ENCODE peak calls at places on chromosome 20, in six cellular contexts. I is GM12878, R is K562, Y is A549, H is SK-N-SH, K is sigmoid colon. U is an unnamed sample.
A peak's percentile ranks its signal among the peaks of the same experiment; 100 is the strongest.

GRCh38 chr20:58950603-58951002 is 30.5 kb upstream of the NELFCD start:
- DNase-seq in H (no peak), K (no peak), R (no peak), I (no peak), Y (peak; percentile 18), U (no peak)

GRCh38 chr20:61812121-61812520 is 253.6 kb downstream of the TAF4 start:
- DNase-seq in K (no peak), R (no peak), Y (no peak), H (no peak), I (no peak), U (no peak)

GRCh38 chr20:1933465-1933870 is 38.3 kb downstream of the SIRPA start:
- DNase-seq in I (no peak), K (peak; percentile 94), H (peak; percentile 76), Y (no peak), R (no peak), U (no peak)

GRCh38 chr20:60233006-60233405 is 274.8 kb downstream of the CDH26 start:
- DNase-seq in Y (no peak), R (no peak), K (no peak), I (no peak), H (no peak), U (no peak)

GRCh38 chr20:61531553-61532345 is 279.7 kb downstream of the CDH4 start:
- DNase-seq in K (no peak), Y (no peak), R (no peak), H (no peak), I (no peak), U (no peak)

GRCh38 chr20:62804021-62804631 is 509 bp upstream of the OGFR start:
- DNase-seq in Y (no peak), R (no peak), H (peak; percentile 64), K (no peak), I (no peak), U (no peak)

GRCh38 chr20:52820641-52821292 is 151.4 kb upstream of the TSHZ2 start:
- DNase-seq in K (no peak), H (no peak), I (no peak), R (no peak), Y (no peak), U (no peak)

GRCh38 chr20:58713801-58714339 is 21.3 kb downstream of the NPEPL1 start:
- DNase-seq in I (no peak), R (no peak), K (peak; percentile 63), Y (no peak), H (peak; percentile 23), U (peak; percentile 18)

GRCh38 chr20:3804781-3805180 is 8.7 kb downstream of the CDC25B start:
- DNase-seq in R (no peak), Y (no peak), K (no peak), H (no peak), I (no peak), U (no peak)

GRCh38 chr20:21101453-21102251 is 4.5 kb downstream of the LINC00237 start:
- DNase-seq in H (peak; percentile 54), R (no peak), Y (no peak), I (no peak), K (no peak), U (no peak)

GRCh38 chr20:21100590-21101452 is 5.3 kb downstream of the LINC00237 start:
- DNase-seq in H (peak; percentile 52), R (no peak), K (no peak), Y (no peak), I (no peak), U (no peak)

GRCh38 chr20:21099653-21100589 is 6.2 kb downstream of the LINC00237 start:
- DNase-seq in I (no peak), Y (peak; percentile 24), R (peak; percentile 39), H (peak; percentile 59), K (no peak), U (peak; percentile 55)

GRCh38 chr20:21102252-21102609 is 3.9 kb downstream of the LINC00237 start:
- DNase-seq in H (peak; percentile 57), R (no peak), Y (no peak), K (no peak), I (no peak), U (no peak)

GRCh38 chr20:21096321-21097043 is 9.7 kb downstream of the LINC00237 start:
- DNase-seq in Y (peak; percentile 66), R (peak; percentile 31), I (peak; percentile 17), H (peak; percentile 26), K (no peak), U (no peak)
- TF ChIP-seq EP300 in Y (no peak), R (no peak), I (no peak), H (no peak), K (no peak), U (no peak)

GRCh38 chr20:10216146-10216741 is 2.4 kb upstream of the SNAP25 start:
- DNase-seq in Y (no peak), I (no peak), R (no peak), H (no peak), K (no peak), U (no peak)

GRCh38 chr20:10219452-10219791 is 792 bp downstream of the SNAP25 start:
- DNase-seq in Y (peak; percentile 74), H (peak; percentile 84), K (peak; percentile 71), I (no peak), R (peak; percentile 57), U (peak; percentile 69)

GRCh38 chr20:10219993-10220750 is 1.5 kb downstream of the SNAP25 start:
- DNase-seq in H (no peak), I (no peak), R (no peak), K (no peak), Y (no peak), U (no peak)

GRCh38 chr20:10218536-10219451 is at the start of gene SNAP25:
- DNase-seq in H (peak; percentile 88), I (no peak), R (peak; percentile 61), Y (peak; percentile 97), K (peak; percentile 71), U (peak; percentile 41)

DNA sequence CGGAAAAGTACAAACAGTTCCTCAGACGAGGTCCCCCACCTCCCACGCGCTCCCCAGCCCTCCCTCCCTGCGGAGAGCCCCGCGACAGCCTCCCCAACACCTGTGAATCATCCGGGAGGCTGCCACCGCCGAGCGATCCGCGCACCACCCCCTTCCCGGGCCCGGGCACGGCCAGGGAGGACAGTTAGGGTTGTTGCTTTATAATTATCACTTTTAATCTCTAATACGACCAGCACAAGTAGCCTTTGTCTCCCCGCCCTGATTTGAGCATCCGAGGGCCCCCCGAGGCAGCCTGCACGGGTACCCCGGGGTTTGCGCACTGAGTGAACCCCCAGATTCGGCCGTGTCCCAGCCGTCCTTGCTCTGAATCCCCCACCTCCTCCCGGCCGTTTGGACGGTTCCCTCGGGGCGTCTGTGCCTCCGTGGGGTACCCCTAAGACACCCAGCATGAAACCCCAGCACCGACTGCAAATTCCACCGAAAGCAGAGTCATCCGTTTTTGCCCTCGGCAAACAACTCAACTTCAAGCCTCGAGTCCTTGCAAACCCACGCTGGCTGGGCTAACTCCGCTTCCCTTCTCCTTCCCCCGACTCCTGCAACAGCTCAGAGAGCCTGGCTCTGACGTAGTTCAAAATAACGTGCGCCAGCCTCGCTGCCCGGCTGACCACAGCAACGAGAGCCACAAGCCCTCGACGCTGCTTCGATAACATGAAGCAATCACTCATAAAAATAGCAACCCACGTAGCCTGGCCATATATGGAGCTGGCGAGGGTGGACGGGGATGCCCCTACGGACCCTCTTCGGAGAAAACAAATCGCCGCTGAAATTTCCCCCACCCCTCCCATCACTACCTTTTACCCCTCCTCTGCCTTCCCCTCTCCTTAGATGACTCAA is 866 bp upstream of the SNAP25 start:
- DNase-seq in K (peak; percentile 69), H (peak; percentile 77), I (no peak), R (no peak), Y (peak; percentile 94), U (no peak)
- TF ChIP-seq EP300 in K (no peak), H (no peak), I (no peak), R (no peak), Y (peak; percentile 46), U (peak; percentile 76)

GRCh38 chr20:25247666-25248500 is at the start of gene PYGB:
- DNase-seq in K (peak; percentile 87), I (peak; percentile 41), R (peak; percentile 93), Y (peak; percentile 89), H (peak; percentile 98), U (peak; percentile 81)
- TF ChIP-seq EP300 in K (no peak), I (no peak), R (no peak), Y (no peak), H (no peak), U (no peak)

GRCh38 chr20:4811661-4812181 is 90.0 kb downstream of the PRND start:
- DNase-seq in K (peak; percentile 84), Y (no peak), R (no peak), H (no peak), I (peak; percentile 38), U (peak; percentile 67)
- TF ChIP-seq EP300 in K (no peak), Y (no peak), R (no peak), H (no peak), I (no peak), U (no peak)

DNA sequence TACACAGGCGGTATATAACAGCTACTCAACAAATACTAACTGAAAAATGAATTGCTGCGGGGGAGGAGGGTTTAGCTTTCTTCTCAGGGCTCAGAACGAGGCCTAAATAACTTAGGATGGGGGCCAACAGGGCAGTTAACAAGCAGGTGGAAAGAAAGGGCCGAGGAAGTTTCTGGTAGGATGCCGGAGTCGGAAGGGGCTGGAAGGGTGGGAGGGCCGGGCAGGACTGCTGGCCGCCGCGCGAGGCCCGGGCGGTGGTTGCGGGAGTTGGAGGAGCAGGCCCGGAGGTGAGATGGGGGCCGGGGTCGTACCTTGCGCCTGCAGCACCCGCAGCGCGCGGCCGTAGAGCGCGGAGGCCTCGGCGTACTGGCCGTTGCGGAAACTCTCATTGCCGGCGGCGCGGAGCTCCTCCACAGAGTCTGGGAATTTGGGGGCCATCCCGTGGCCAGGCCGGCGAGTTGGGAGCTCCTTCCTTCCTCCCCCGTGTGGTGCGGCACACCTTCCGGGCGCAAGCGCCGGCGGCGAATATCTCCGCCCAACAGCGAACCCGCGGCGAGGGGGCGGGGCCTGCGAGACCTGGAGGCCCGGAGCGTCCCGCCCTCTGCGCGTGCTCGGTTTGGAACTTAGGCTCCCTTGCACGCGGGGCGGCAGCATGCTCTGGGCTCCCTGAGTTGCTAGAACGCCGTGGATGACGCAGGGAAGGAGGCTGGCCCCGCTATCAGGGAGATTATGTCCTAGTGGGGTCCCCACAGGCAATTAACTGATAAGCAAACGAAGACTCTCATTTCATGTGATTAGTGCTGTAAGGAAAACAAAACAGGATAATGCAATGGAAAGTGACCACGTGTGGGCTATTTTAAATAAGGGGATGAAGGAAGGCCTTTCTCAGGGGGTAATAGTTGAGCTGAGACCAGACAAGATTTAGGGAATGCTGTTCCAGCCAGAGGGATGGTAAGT is at the start of gene TOMM34:
- DNase-seq in R (peak; percentile 98), H (peak; percentile 98), I (no peak), Y (peak; percentile 93), K (peak; percentile 97), U (peak; percentile 98)
- TF ChIP-seq EP300 in R (no peak), H (no peak), I (no peak), Y (no peak), K (no peak), U (no peak)

DNA sequence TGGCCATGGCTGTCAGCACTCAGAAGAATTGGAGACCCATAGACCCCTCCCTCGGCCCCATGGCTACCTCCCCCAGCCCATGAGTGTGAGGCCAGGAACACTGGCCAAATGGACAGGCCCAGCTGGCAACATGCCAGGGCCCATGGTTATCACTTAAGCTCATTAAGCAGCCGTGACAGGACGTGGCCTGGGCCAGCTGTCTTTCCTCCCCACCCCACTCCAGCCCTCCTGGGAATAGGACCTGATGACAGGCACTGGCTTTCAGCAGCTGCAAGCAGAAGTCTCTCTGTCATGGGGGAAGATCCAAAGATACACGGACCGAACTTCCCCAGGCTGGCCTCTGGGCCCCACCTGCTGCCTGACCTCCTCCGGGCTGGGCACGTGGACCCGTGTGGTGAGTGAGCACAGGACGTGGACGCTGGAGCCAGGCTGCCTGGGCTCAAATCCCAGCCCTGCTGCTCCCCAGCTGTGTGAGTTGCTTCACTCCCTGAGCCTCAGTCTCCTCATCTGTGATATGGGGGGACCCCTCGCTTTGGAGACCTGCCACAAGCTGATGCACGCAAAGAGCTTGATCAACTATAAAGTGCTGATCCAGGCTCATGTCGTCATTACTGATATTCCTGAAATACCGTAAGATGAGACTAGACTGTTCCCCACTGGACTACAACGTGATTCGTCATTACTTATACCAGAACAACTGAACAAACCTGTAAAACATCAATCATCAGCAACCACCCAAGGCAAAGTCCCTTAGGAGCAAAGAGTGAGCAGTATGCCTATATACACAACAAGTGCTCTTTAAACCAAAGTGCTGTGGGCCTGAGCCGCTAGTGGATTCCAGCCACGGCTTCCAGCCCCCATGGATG is 22.0 kb upstream of the VSTM2L start:
- DNase-seq in R (peak; percentile 65), H (peak; percentile 96), I (no peak), K (peak; percentile 75), Y (no peak), U (peak; percentile 53)
- TF ChIP-seq EP300 in R (no peak), H (peak; percentile 95), I (no peak), K (no peak), Y (no peak), U (no peak)